ENCODE peak calls at places on chromosomes 3 and 15, in six cellular contexts. U is heart left ventricle; D is stimulated activated CD4-positive, alpha-beta T cell treated with anti-CD3 and anti-CD28 coated beads, Interleukin-4, amount 100 ng/mL, for 4 hours; I is activated CD4-positive, alpha-beta T cell treated with anti-CD3 and anti-CD28 coated beads for 4 hours; J is mammary epithelial cell; E is RCC 7860. C is an unnamed sample.

GRCh38 chr15:27990411-27991338 is 108.4 kb downstream of the OCA2 start:
- DNase-seq in E (no peak), D (no peak), I (no peak), U (no peak), J (no peak), C (no peak)

GRCh38 chr15:65344214-65344908 is 33.4 kb downstream of the IGDCC3 start:
- DNase-seq in E (no peak), U (no peak), D (no peak), J (no peak), I (no peak), C (no peak)

GRCh38 chr15:43912208-43912607 is 85.4 kb downstream of the WDR76 start:
- DNase-seq in U (no peak), E (no peak), I (no peak), D (no peak), J (no peak), C (no peak)

GRCh38 chr3:177713921-177714900 is 516.9 kb upstream of the TBL1XR1 start:
- DNase-seq in J (no peak), D (no peak), U (no peak), E (no peak), I (no peak), C (no peak)

GRCh38 chr3:179606534-179607085 is 2.0 kb downstream of the NDUFB5 start:
- DNase-seq in J (no peak), E (no peak), D (no peak), I (no peak), U (no peak), C (no peak)

GRCh38 chr3:130900959-130901358 is 7.1 kb downstream of the ATP2C1 start:
- DNase-seq in I (no peak), D (no peak), J (no peak), E (peak; percentile 30), U (no peak), C (peak; percentile 38)

GRCh38 chr3:123158330-123158729 is 43.4 kb upstream of the SEC22A start:
- DNase-seq in J (no peak), I (no peak), E (no peak), U (no peak), D (no peak), C (no peak)

GRCh38 chr3:7875858-7876442 is 625.7 kb upstream of the LMCD1 start:
- DNase-seq in E (no peak), D (no peak), J (no peak), I (no peak), U (no peak), C (peak; percentile 33)

GRCh38 chr15:78421241-78421994 is 16.6 kb upstream of the IREB2 start:
- DNase-seq in E (no peak), U (no peak), I (no peak), J (no peak), D (no peak), C (no peak)

GRCh38 chr15:90553248-90553745 is 23.6 kb downstream of the CRTC3 start:
- DNase-seq in J (no peak), D (no peak), I (no peak), E (no peak), U (no peak), C (no peak)

GRCh38 chr3:149151843-149152242 is 22.4 kb downstream of the HPS3 start:
- DNase-seq in I (no peak), U (no peak), E (peak; percentile 76), J (peak; percentile 18), D (no peak), C (no peak)

GRCh38 chr15:66580643-66581042 is 14.8 kb upstream of the LCTL start:
- DNase-seq in I (no peak), E (no peak), U (peak; percentile 40), J (no peak), D (no peak), C (no peak)

GRCh38 chr3:153070153-153070868 is 91.7 kb upstream of the RAP2B start:
- DNase-seq in U (no peak), D (no peak), E (peak; percentile 57), J (peak; percentile 44), I (no peak), C (no peak)

GRCh38 chr3:194582196-194582905 is 50.9 kb downstream of the TMEM44 start:
- DNase-seq in I (no peak), U (no peak), D (no peak), J (no peak), E (no peak), C (no peak)

GRCh38 chr3:27423463-27423862 is 54.3 kb upstream of the NEK10 start:
- DNase-seq in D (no peak), J (peak; percentile 21), E (no peak), U (no peak), I (no peak), C (no peak)

GRCh38 chr3:175818811-175819464 is 959.8 kb downstream of the NAALADL2 start:
- DNase-seq in I (no peak), U (no peak), E (no peak), D (no peak), J (peak; percentile 16), C (peak; percentile 50)

GRCh38 chr3:194194757-194195086 is 58.8 kb downstream of the HES1 start:
- DNase-seq in J (no peak), I (no peak), D (no peak), U (no peak), E (no peak), C (no peak)

GRCh38 chr3:120524171-120524923 is 71.8 kb upstream of the NDUFB4 start:
- DNase-seq in E (no peak), I (no peak), U (no peak), D (no peak), J (peak; percentile 73), C (no peak)

GRCh38 chr15:44580105-44580504 is 43.2 kb downstream of the EIF3J start:
- DNase-seq in E (no peak), D (no peak), I (no peak), U (no peak), J (no peak), C (no peak)

GRCh38 chr3:30476373-30477082 is 129.9 kb upstream of the TGFBR2 start:
- DNase-seq in U (no peak), I (no peak), J (peak; percentile 68), D (no peak), E (no peak), C (no peak)

GRCh38 chr15:64246364-64247189 is 83.8 kb upstream of the PPIB start:
- DNase-seq in U (no peak), E (peak; percentile 94), D (no peak), I (peak; percentile 16), J (peak; percentile 96), C (peak; percentile 92)

GRCh38 chr3:28124882-28125281 is 116.5 kb upstream of the CMC1 start:
- DNase-seq in E (no peak), I (no peak), U (no peak), J (no peak), D (no peak), C (no peak)

GRCh38 chr3:107241217-107241616 is 136.0 kb upstream of the CCDC54 start:
- DNase-seq in E (peak; percentile 40), J (peak; percentile 71), D (no peak), U (peak; percentile 36), I (no peak), C (peak; percentile 35)

GRCh38 chr3:106617276-106617675 is 748.5 kb upstream of the CBLB start:
- DNase-seq in U (no peak), I (no peak), D (no peak), E (no peak), J (no peak), C (no peak)

GRCh38 chr3:119338749-119339148 is 44.6 kb downstream of the ARHGAP31 start:
- DNase-seq in E (no peak), D (no peak), U (no peak), I (no peak), J (no peak), C (no peak)

GRCh38 chr3:169508426-169508825 is 155.1 kb downstream of the MECOM start:
- DNase-seq in E (no peak), J (no peak), I (no peak), D (no peak), U (no peak), C (no peak)

GRCh38 chr3:46856576-46857471 is 6.4 kb downstream of the MYL3 start:
- DNase-seq in J (no peak), E (no peak), D (no peak), U (peak; percentile 25), I (no peak), C (no peak)

GRCh38 chr3:141389703-141390102 is 21.4 kb downstream of the ZBTB38 start:
- DNase-seq in J (no peak), E (no peak), I (no peak), D (no peak), U (no peak), C (no peak)